ENCODE peak calls at places on chromosome 20, in ten cellular contexts. One of them, this sample, is unnamed.
A peak's percentile ranks its signal among the peaks of the same experiment; 100 is the strongest.

GRCh38 chr20:45311589-45312211 is 3.6 kb upstream of the MATN4 start:
- DNase-seq in LHCN-M2: peak; percentile 25
- DNase-seq in astrocyte of the spinal cord: no peak
- DNase-seq in Calu3: peak; percentile 92
- DNase-seq in CD8-positive, alpha-beta memory T cell: peak; percentile 21
- DNase-seq in B cell: peak; percentile 87
- DNase-seq in iris pigment epithelial cell: peak; percentile 48
- DNase-seq in activated CD4-positive, CD25-positive, alpha-beta regulatory T cell: peak; percentile 30
- DNase-seq in NCI-H774: peak; percentile 52
- DNase-seq in stimulated activated CD4-positive, alpha-beta T cell treated with anti-CD3 and anti-CD28 coated beads, Interleukin-1b, Interleukin-23, amount 100 ng/mL, for 24 hours: peak; percentile 61
- DNase-seq in this sample: peak; percentile 95

GRCh38 chr20:59603727-59604608 is at the start of gene PHACTR3:
- DNase-seq in CD8-positive, alpha-beta memory T cell: no peak
- DNase-seq in LHCN-M2: no peak
- DNase-seq in Calu3: no peak
- DNase-seq in activated CD4-positive, CD25-positive, alpha-beta regulatory T cell: no peak
- DNase-seq in stimulated activated CD4-positive, alpha-beta T cell treated with anti-CD3 and anti-CD28 coated beads, Interleukin-1b, Interleukin-23, amount 100 ng/mL, for 24 hours: no peak
- DNase-seq in astrocyte of the spinal cord: no peak
- DNase-seq in iris pigment epithelial cell: no peak
- DNase-seq in NCI-H774: no peak
- DNase-seq in B cell: no peak
- DNase-seq in this sample: no peak

GRCh38 chr20:10508468-10509251 is 73.6 kb downstream of the SLX4IP start:
- DNase-seq in iris pigment epithelial cell: peak; percentile 49
- DNase-seq in CD8-positive, alpha-beta memory T cell: no peak
- DNase-seq in stimulated activated CD4-positive, alpha-beta T cell treated with anti-CD3 and anti-CD28 coated beads, Interleukin-1b, Interleukin-23, amount 100 ng/mL, for 24 hours: no peak
- DNase-seq in Calu3: no peak
- DNase-seq in astrocyte of the spinal cord: peak; percentile 54
- DNase-seq in B cell: no peak
- DNase-seq in LHCN-M2: peak; percentile 72
- DNase-seq in NCI-H774: no peak
- DNase-seq in activated CD4-positive, CD25-positive, alpha-beta regulatory T cell: no peak
- DNase-seq in this sample: no peak

GRCh38 chr20:63829943-63830820 is 882 bp downstream of the ZBTB46 start:
- DNase-seq in CD8-positive, alpha-beta memory T cell: no peak
- DNase-seq in activated CD4-positive, CD25-positive, alpha-beta regulatory T cell: no peak
- DNase-seq in iris pigment epithelial cell: peak; percentile 44
- DNase-seq in Calu3: no peak
- DNase-seq in NCI-H774: no peak
- DNase-seq in LHCN-M2: no peak
- DNase-seq in B cell: peak; percentile 73
- DNase-seq in astrocyte of the spinal cord: no peak
- DNase-seq in stimulated activated CD4-positive, alpha-beta T cell treated with anti-CD3 and anti-CD28 coated beads, Interleukin-1b, Interleukin-23, amount 100 ng/mL, for 24 hours: no peak
- DNase-seq in this sample: no peak

GRCh38 chr20:50310673-50311051 is 120.0 kb downstream of the CEBPB start:
- DNase-seq in Calu3: no peak
- DNase-seq in NCI-H774: no peak
- DNase-seq in stimulated activated CD4-positive, alpha-beta T cell treated with anti-CD3 and anti-CD28 coated beads, Interleukin-1b, Interleukin-23, amount 100 ng/mL, for 24 hours: no peak
- DNase-seq in iris pigment epithelial cell: no peak
- DNase-seq in CD8-positive, alpha-beta memory T cell: no peak
- DNase-seq in activated CD4-positive, CD25-positive, alpha-beta regulatory T cell: no peak
- DNase-seq in B cell: no peak
- DNase-seq in astrocyte of the spinal cord: no peak
- DNase-seq in LHCN-M2: no peak
- DNase-seq in this sample: no peak

GRCh38 chr20:61699184-61700066 is 366.3 kb downstream of the TAF4 start:
- DNase-seq in LHCN-M2: no peak
- DNase-seq in Calu3: no peak
- DNase-seq in astrocyte of the spinal cord: no peak
- DNase-seq in CD8-positive, alpha-beta memory T cell: no peak
- DNase-seq in activated CD4-positive, CD25-positive, alpha-beta regulatory T cell: no peak
- DNase-seq in iris pigment epithelial cell: no peak
- DNase-seq in B cell: no peak
- DNase-seq in stimulated activated CD4-positive, alpha-beta T cell treated with anti-CD3 and anti-CD28 coated beads, Interleukin-1b, Interleukin-23, amount 100 ng/mL, for 24 hours: no peak
- DNase-seq in NCI-H774: no peak
- DNase-seq in this sample: no peak

GRCh38 chr20:58877374-58878360 is 25.2 kb downstream of the GNAS start:
- DNase-seq in CD8-positive, alpha-beta memory T cell: no peak
- DNase-seq in LHCN-M2: no peak
- DNase-seq in Calu3: no peak
- DNase-seq in B cell: no peak
- DNase-seq in stimulated activated CD4-positive, alpha-beta T cell treated with anti-CD3 and anti-CD28 coated beads, Interleukin-1b, Interleukin-23, amount 100 ng/mL, for 24 hours: no peak
- DNase-seq in astrocyte of the spinal cord: no peak
- DNase-seq in iris pigment epithelial cell: no peak
- DNase-seq in NCI-H774: no peak
- DNase-seq in activated CD4-positive, CD25-positive, alpha-beta regulatory T cell: no peak
- DNase-seq in this sample: no peak

GRCh38 chr20:50957798-50958732 is at the start of gene DPM1:
- DNase-seq in NCI-H774: peak; percentile 90
- DNase-seq in CD8-positive, alpha-beta memory T cell: peak; percentile 90
- DNase-seq in stimulated activated CD4-positive, alpha-beta T cell treated with anti-CD3 and anti-CD28 coated beads, Interleukin-1b, Interleukin-23, amount 100 ng/mL, for 24 hours: peak; percentile 77
- DNase-seq in activated CD4-positive, CD25-positive, alpha-beta regulatory T cell: peak; percentile 72
- DNase-seq in B cell: peak; percentile 81
- DNase-seq in Calu3: peak; percentile 93
- DNase-seq in LHCN-M2: no peak
- DNase-seq in astrocyte of the spinal cord: peak; percentile 95
- DNase-seq in iris pigment epithelial cell: peak; percentile 88
- DNase-seq in this sample: peak; percentile 81

GRCh38 chr20:22995923-22996322 is 39.2 kb upstream of the SSTR4 start:
- DNase-seq in Calu3: no peak
- DNase-seq in LHCN-M2: no peak
- DNase-seq in B cell: no peak
- DNase-seq in NCI-H774: no peak
- DNase-seq in CD8-positive, alpha-beta memory T cell: no peak
- DNase-seq in astrocyte of the spinal cord: no peak
- DNase-seq in stimulated activated CD4-positive, alpha-beta T cell treated with anti-CD3 and anti-CD28 coated beads, Interleukin-1b, Interleukin-23, amount 100 ng/mL, for 24 hours: no peak
- DNase-seq in activated CD4-positive, CD25-positive, alpha-beta regulatory T cell: no peak
- DNase-seq in iris pigment epithelial cell: no peak
- DNase-seq in this sample: no peak

This sample was measured in HuH-7.